ENCODE peak calls at places on chromosomes 11 and 22, in five cellular contexts. One of them, this sample, is unnamed.

GRCh38 chr11:114192841-114193389 is 103.3 kb upstream of the NNMT start:
- DNase-seq in AG04449: no peak
- DNase-seq in CD8-positive, alpha-beta memory T cell: no peak
- DNase-seq in ovary: no peak
- DNase-seq in neural progenitor cell: peak; percentile 27
- DNase-seq in this sample: peak; percentile 38

GRCh38 chr11:13283636-13284035 is 6.0 kb downstream of the BMAL1 start:
- DNase-seq in AG04449: no peak
- DNase-seq in CD8-positive, alpha-beta memory T cell: no peak
- DNase-seq in ovary: no peak
- DNase-seq in neural progenitor cell: peak; percentile 37
- DNase-seq in this sample: no peak

GRCh38 chr11:89361738-89362137 is 129.4 kb downstream of the NOX4 start:
- DNase-seq in AG04449: no peak
- DNase-seq in CD8-positive, alpha-beta memory T cell: no peak
- DNase-seq in ovary: no peak
- DNase-seq in neural progenitor cell: no peak
- DNase-seq in this sample: no peak

GRCh38 chr22:37731804-37732471 is 35.1 kb downstream of the TRIOBP start:
- DNase-seq in AG04449: no peak
- DNase-seq in CD8-positive, alpha-beta memory T cell: no peak
- DNase-seq in ovary: no peak
- DNase-seq in neural progenitor cell: no peak
- DNase-seq in this sample: peak; percentile 31

GRCh38 chr22:37229012-37229804 is 14.9 kb downstream of the RAC2 start:
- DNase-seq in AG04449: no peak
- DNase-seq in CD8-positive, alpha-beta memory T cell: peak; percentile 71
- DNase-seq in ovary: no peak
- DNase-seq in neural progenitor cell: no peak
- DNase-seq in this sample: peak; percentile 61

GRCh38 chr11:130544266-130544665 is 95.8 kb downstream of the ADAMTS15 start:
- DNase-seq in AG04449: no peak
- DNase-seq in CD8-positive, alpha-beta memory T cell: no peak
- DNase-seq in ovary: no peak
- DNase-seq in neural progenitor cell: no peak
- DNase-seq in this sample: no peak

GRCh38 chr22:23539135-23539838 is 40.8 kb downstream of the IGLL1 start:
- DNase-seq in AG04449: peak; percentile 10
- DNase-seq in CD8-positive, alpha-beta memory T cell: peak; percentile 81
- DNase-seq in ovary: peak; percentile 85
- DNase-seq in neural progenitor cell: peak; percentile 89
- DNase-seq in this sample: peak; percentile 92

GRCh38 chr22:35301370-35301874 is 1.7 kb downstream of the TOM1 start:
- DNase-seq in AG04449: peak; percentile 41
- DNase-seq in CD8-positive, alpha-beta memory T cell: no peak
- DNase-seq in ovary: no peak
- DNase-seq in neural progenitor cell: no peak
- DNase-seq in this sample: no peak

GRCh38 chr11:30481385-30481784 is 104.8 kb downstream of the MPPED2 start:
- DNase-seq in AG04449: no peak
- DNase-seq in CD8-positive, alpha-beta memory T cell: no peak
- DNase-seq in ovary: no peak
- DNase-seq in neural progenitor cell: peak; percentile 57
- DNase-seq in this sample: no peak

GRCh38 chr11:15927866-15928217 is 428.5 kb downstream of the SOX6 start:
- DNase-seq in AG04449: no peak
- DNase-seq in CD8-positive, alpha-beta memory T cell: no peak
- DNase-seq in ovary: no peak
- DNase-seq in neural progenitor cell: no peak
- DNase-seq in this sample: no peak

GRCh38 chr11:64015935-64016468 is 19.7 kb upstream of the FLRT1 start:
- DNase-seq in AG04449: no peak
- DNase-seq in CD8-positive, alpha-beta memory T cell: no peak
- DNase-seq in ovary: no peak
- DNase-seq in neural progenitor cell: no peak
- DNase-seq in this sample: no peak

GRCh38 chr11:4523666-4524065 is 21.3 kb upstream of the OR52M1 start:
- DNase-seq in AG04449: peak; percentile 4
- DNase-seq in CD8-positive, alpha-beta memory T cell: no peak
- DNase-seq in ovary: no peak
- DNase-seq in neural progenitor cell: no peak
- DNase-seq in this sample: no peak

GRCh38 chr11:90148900-90149299 is 14.4 kb downstream of the NAALAD2 start:
- DNase-seq in AG04449: no peak
- DNase-seq in CD8-positive, alpha-beta memory T cell: no peak
- DNase-seq in ovary: no peak
- DNase-seq in neural progenitor cell: no peak
- DNase-seq in this sample: no peak

GRCh38 chr11:73969991-73970800 is 12.4 kb downstream of the UCP2 start:
- DNase-seq in AG04449: no peak
- DNase-seq in CD8-positive, alpha-beta memory T cell: peak; percentile 71
- DNase-seq in ovary: no peak
- DNase-seq in neural progenitor cell: no peak
- DNase-seq in this sample: peak; percentile 50

GRCh38 chr22:22161924-22162851 is 82.4 kb upstream of the VPREB1 start:
- DNase-seq in AG04449: no peak
- DNase-seq in CD8-positive, alpha-beta memory T cell: no peak
- DNase-seq in ovary: no peak
- DNase-seq in neural progenitor cell: no peak
- DNase-seq in this sample: peak; percentile 95

GRCh38 chr11:8757047-8757446 is 74.5 kb downstream of the RPL27A start:
- DNase-seq in AG04449: no peak
- DNase-seq in CD8-positive, alpha-beta memory T cell: no peak
- DNase-seq in ovary: no peak
- DNase-seq in neural progenitor cell: no peak
- DNase-seq in this sample: no peak

GRCh38 chr11:94169516-94169915 is 40.9 kb downstream of the PANX1 start:
- DNase-seq in AG04449: no peak
- DNase-seq in CD8-positive, alpha-beta memory T cell: no peak
- DNase-seq in ovary: no peak
- DNase-seq in neural progenitor cell: no peak
- DNase-seq in this sample: no peak

GRCh38 chr11:110912437-110912836 is 200.2 kb upstream of the ARHGAP20 start:
- DNase-seq in AG04449: no peak
- DNase-seq in CD8-positive, alpha-beta memory T cell: no peak
- DNase-seq in ovary: no peak
- DNase-seq in neural progenitor cell: no peak
- DNase-seq in this sample: no peak

GRCh38 chr11:110907629-110908028 is 195.4 kb upstream of the ARHGAP20 start:
- DNase-seq in AG04449: peak; percentile 60
- DNase-seq in CD8-positive, alpha-beta memory T cell: no peak
- DNase-seq in ovary: no peak
- DNase-seq in neural progenitor cell: no peak
- DNase-seq in this sample: peak; percentile 16

GRCh38 chr11:110903830-110904229 is 191.6 kb upstream of the ARHGAP20 start:
- DNase-seq in AG04449: no peak
- DNase-seq in CD8-positive, alpha-beta memory T cell: no peak
- DNase-seq in ovary: no peak
- DNase-seq in neural progenitor cell: peak; percentile 52
- DNase-seq in this sample: no peak

GRCh38 chr11:110908401-110909106 is 196.3 kb upstream of the ARHGAP20 start:
- DNase-seq in AG04449: peak; percentile 31
- DNase-seq in CD8-positive, alpha-beta memory T cell: no peak
- DNase-seq in ovary: no peak
- DNase-seq in neural progenitor cell: no peak
- DNase-seq in this sample: peak; percentile 11

GRCh38 chr11:110909331-110909730 is 197.1 kb upstream of the ARHGAP20 start:
- DNase-seq in AG04449: no peak
- DNase-seq in CD8-positive, alpha-beta memory T cell: no peak
- DNase-seq in ovary: no peak
- DNase-seq in neural progenitor cell: no peak
- DNase-seq in this sample: no peak
- H3K4me3 ChIP-seq in AG04449: no peak overlapping the region
- H3K4me3 ChIP-seq in CD8-positive, alpha-beta memory T cell: no peak overlapping the region
- H3K4me3 ChIP-seq in ovary: no peak overlapping the region
- H3K4me3 ChIP-seq in neural progenitor cell: no peak overlapping the region
- H3K4me3 ChIP-seq in this sample: no peak overlapping the region

GRCh38 chr22:48091060-48091650 is 1328.7 kb downstream of the TBC1D22A start:
- DNase-seq in AG04449: no peak
- DNase-seq in CD8-positive, alpha-beta memory T cell: no peak
- DNase-seq in ovary: no peak
- DNase-seq in neural progenitor cell: no peak
- DNase-seq in this sample: peak; percentile 63
- H3K4me3 ChIP-seq in AG04449: no peak overlapping the region
- H3K4me3 ChIP-seq in CD8-positive, alpha-beta memory T cell: no peak overlapping the region
- H3K4me3 ChIP-seq in ovary: no peak overlapping the region
- H3K4me3 ChIP-seq in neural progenitor cell: no peak overlapping the region
- H3K4me3 ChIP-seq in this sample: peak overlapping the region; percentile 46

DNA sequence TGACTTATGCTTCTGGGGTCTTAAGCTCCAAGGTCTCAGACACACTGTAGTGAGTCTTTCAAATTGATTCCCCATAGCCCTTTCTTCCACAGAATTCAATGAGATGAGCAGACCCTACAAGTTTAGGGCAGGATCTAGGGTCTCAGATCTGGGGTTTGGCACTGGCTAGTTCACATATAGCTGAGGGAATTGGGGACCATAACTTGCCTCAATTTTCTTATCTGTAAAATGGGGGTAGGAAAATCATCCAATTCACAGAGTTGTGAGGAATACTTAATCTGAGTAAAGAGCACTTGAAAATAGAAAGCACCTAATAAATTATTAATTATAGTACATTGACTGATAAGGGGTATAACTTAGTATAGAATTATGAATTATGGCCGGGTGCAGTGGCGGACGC is 5.9 kb upstream of the CCDC117 start:
- DNase-seq in AG04449: no peak
- DNase-seq in CD8-positive, alpha-beta memory T cell: no peak
- DNase-seq in ovary: no peak
- DNase-seq in neural progenitor cell: no peak
- DNase-seq in this sample: no peak
- H3K4me3 ChIP-seq in AG04449: no peak overlapping the region
- H3K4me3 ChIP-seq in CD8-positive, alpha-beta memory T cell: no peak overlapping the region
- H3K4me3 ChIP-seq in ovary: no peak overlapping the region
- H3K4me3 ChIP-seq in neural progenitor cell: no peak overlapping the region
- H3K4me3 ChIP-seq in this sample: no peak overlapping the region

GRCh38 chr11:62709262-62710000 is 2.0 kb downstream of the GNG3 start:
- DNase-seq in AG04449: peak; percentile 76
- DNase-seq in CD8-positive, alpha-beta memory T cell: peak; percentile 99
- DNase-seq in ovary: peak; percentile 99
- DNase-seq in neural progenitor cell: peak; percentile 99
- DNase-seq in this sample: peak; percentile 91
- H3K4me3 ChIP-seq in AG04449: peak overlapping the region; percentile 62
- H3K4me3 ChIP-seq in CD8-positive, alpha-beta memory T cell: peak overlapping the region; percentile 91
- H3K4me3 ChIP-seq in ovary: peak overlapping the region; percentile 67
- H3K4me3 ChIP-seq in neural progenitor cell: peak overlapping the region; percentile 65
- H3K4me3 ChIP-seq in this sample: peak overlapping the region; percentile 65

GRCh38 chr22:46087336-46087690 is 63.0 kb upstream of the PPARA start:
- DNase-seq in AG04449: no peak
- DNase-seq in CD8-positive, alpha-beta memory T cell: no peak
- DNase-seq in ovary: no peak
- DNase-seq in neural progenitor cell: no peak
- DNase-seq in this sample: no peak
- H3K4me3 ChIP-seq in AG04449: peak overlapping the region; percentile 20
- H3K4me3 ChIP-seq in CD8-positive, alpha-beta memory T cell: no peak overlapping the region
- H3K4me3 ChIP-seq in ovary: peak overlapping the region; percentile 6
- H3K4me3 ChIP-seq in neural progenitor cell: no peak overlapping the region
- H3K4me3 ChIP-seq in this sample: no peak overlapping the region

GRCh38 chr22:50341977-50342650 is 1.0 kb upstream of the PPP6R2 start:
- DNase-seq in AG04449: no peak
- DNase-seq in CD8-positive, alpha-beta memory T cell: peak; percentile 91
- DNase-seq in ovary: peak; percentile 92
- DNase-seq in neural progenitor cell: peak; percentile 96
- DNase-seq in this sample: peak; percentile 88
- H3K4me3 ChIP-seq in AG04449: peak overlapping the region; percentile 72
- H3K4me3 ChIP-seq in CD8-positive, alpha-beta memory T cell: peak overlapping the region; percentile 44
- H3K4me3 ChIP-seq in ovary: peak overlapping the region; percentile 93
- H3K4me3 ChIP-seq in neural progenitor cell: peak overlapping the region; percentile 94
- H3K4me3 ChIP-seq in this sample: peak overlapping the region; percentile 100

DNA sequence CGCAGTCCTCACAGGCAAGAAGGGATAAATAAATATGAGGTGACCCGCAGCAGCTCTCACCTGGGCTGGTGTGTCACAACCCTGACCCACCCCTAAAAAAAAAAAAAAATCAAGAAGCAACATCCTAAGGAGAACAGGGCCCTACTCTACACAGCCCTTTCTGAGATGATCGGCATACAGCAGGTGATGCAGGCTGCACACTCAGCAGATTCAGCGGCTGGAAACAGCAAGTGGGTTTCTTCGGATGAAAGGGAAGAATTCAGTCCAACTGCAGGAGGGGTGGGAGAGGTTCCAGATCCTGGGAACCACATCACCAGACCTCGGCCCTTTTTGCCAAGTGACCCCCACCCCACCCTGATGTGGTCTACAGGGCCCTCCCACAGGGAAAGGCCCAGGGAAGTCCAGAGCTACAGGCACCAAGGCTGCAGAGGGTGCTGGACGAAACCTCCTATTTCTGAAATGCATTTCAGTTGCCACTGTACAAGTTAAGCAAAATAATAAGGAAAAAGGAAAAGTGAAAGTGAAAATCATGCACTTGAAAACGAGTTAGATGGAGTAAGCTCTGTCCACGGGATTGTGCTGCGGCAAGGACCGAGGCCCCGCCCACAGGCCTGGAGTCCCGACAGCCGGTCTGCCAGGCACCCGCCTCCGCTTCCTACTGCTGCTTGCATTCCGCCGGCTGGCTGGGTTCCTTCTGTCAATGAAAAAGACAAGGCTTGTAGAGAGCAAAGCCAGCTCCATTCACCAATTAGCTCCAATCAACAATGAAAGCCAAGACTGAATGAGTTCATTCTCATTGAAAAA is 15.9 kb upstream of the PHLDA2 start:
- DNase-seq in AG04449: peak; percentile 50
- DNase-seq in CD8-positive, alpha-beta memory T cell: no peak
- DNase-seq in ovary: peak; percentile 88
- DNase-seq in neural progenitor cell: peak; percentile 86
- DNase-seq in this sample: no peak
- H3K4me3 ChIP-seq in AG04449: peak overlapping the region; percentile 40
- H3K4me3 ChIP-seq in CD8-positive, alpha-beta memory T cell: no peak overlapping the region
- H3K4me3 ChIP-seq in ovary: peak overlapping the region; percentile 27
- H3K4me3 ChIP-seq in neural progenitor cell: no peak overlapping the region
- H3K4me3 ChIP-seq in this sample: no peak overlapping the region

DNA sequence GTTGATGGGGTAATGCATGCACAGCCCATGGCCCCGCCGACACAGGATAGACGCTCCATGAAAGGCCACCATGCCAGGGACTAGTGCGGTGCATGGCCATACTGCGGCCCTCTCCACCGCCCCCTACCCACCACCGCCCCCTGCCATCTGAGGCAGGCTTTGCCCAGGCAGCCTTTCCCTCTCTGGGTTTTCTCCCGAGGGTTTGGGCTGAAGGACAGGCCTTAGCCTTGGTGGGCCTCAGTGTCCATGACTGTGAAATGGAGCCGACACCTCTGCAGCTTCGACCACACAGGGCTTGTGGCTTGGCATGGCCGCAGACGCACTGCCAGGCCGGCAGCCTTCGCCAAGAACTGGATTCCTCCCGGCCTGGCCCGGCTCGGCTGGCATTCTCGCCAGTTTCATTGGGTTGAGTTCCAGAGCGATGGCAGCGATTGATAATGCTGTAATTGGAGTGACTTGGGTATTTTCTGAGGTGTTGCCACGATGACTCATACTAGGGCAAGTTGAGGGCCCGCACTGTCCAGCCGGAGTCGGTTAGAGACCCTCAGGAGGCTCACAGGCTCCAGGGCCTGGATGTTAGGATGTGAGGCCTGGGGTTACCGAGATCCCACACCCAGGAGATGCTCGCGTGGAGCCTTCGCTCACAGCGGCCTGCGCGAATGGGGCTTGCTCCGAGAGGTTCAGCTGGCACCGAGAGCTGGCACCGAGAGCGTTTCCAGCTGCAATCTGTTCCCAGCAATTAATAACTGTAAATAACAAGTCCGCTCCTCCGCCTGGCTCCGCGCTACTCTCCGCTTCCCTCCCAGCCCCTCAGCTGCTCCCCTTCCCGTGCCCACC is 111.2 kb downstream of the WNT7B start:
- DNase-seq in AG04449: no peak
- DNase-seq in CD8-positive, alpha-beta memory T cell: no peak
- DNase-seq in ovary: no peak
- DNase-seq in neural progenitor cell: no peak
- DNase-seq in this sample: no peak
- H3K4me3 ChIP-seq in AG04449: no peak overlapping the region
- H3K4me3 ChIP-seq in CD8-positive, alpha-beta memory T cell: no peak overlapping the region
- H3K4me3 ChIP-seq in ovary: no peak overlapping the region
- H3K4me3 ChIP-seq in neural progenitor cell: no peak overlapping the region
- H3K4me3 ChIP-seq in this sample: no peak overlapping the region